ENCODE peak calls at places on chromosomes 13 and 19, in six cellular contexts. W is cardiac fibroblast, I is mucosa of gallbladder, M is T-cell, R is brain microvascular endothelial cell, L is T-helper 2 cell. S is an unnamed sample.

GRCh38 chr13:90447735-90448103 is 899.8 kb upstream of the MIR17HG start:
- DNase-seq in W (peak), I (no peak), M (no peak), R (peak), L (no peak), S (no peak)

GRCh38 chr19:43682824-43683661 is 13.1 kb upstream of the PLAUR start:
- DNase-seq in W (no peak), I (no peak), M (no peak), R (no peak), L (no peak), S (no peak)

GRCh38 chr13:94459116-94459515 is 20.4 kb downstream of the DCT start:
- DNase-seq in W (no peak), I (no peak), M (no peak), R (no peak), L (no peak), S (no peak)

GRCh38 chr13:47794963-47795362 is 206.1 kb downstream of the SUCLA2 start:
- DNase-seq in W (peak), I (no peak), M (no peak), R (peak), L (no peak), S (no peak)

GRCh38 chr19:47305309-47305751 is 4.3 kb upstream of the C5AR1 start:
- DNase-seq in W (peak), I (peak), M (peak), R (peak), L (peak), S (peak)

GRCh38 chr19:38692458-38693379 is 45.3 kb downstream of the ACTN4 start:
- DNase-seq in W (no peak), I (no peak), M (no peak), R (no peak), L (no peak), S (no peak)

GRCh38 chr13:27440408-27440807 is 10.0 kb downstream of the MTIF3 start:
- DNase-seq in W (no peak), I (no peak), M (no peak), R (no peak), L (no peak), S (no peak)

GRCh38 chr19:23916991-23917390 is 2.3 kb downstream of the ZNF726 start:
- DNase-seq in W (peak), I (no peak), M (no peak), R (peak), L (no peak), S (no peak)

GRCh38 chr13:76397413-76397812 is 488.8 kb downstream of the KCTD12 start:
- DNase-seq in W (no peak), I (no peak), M (no peak), R (no peak), L (no peak), S (peak)

GRCh38 chr19:51096473-51097165 is 11.6 kb downstream of the CTU1 start:
- DNase-seq in W (peak), I (no peak), M (no peak), R (no peak), L (no peak), S (no peak)

GRCh38 chr19:35141627-35142401 is 1.2 kb upstream of the FXYD7 start:
- DNase-seq in W (no peak), I (no peak), M (no peak), R (no peak), L (no peak), S (no peak)

GRCh38 chr13:80050252-80050651 is 290.7 kb downstream of the SPRY2 start:
- DNase-seq in W (peak), I (no peak), M (no peak), R (no peak), L (no peak), S (no peak)

GRCh38 chr19:46384396-46384795 is 29.0 kb downstream of the CCDC8 start:
- DNase-seq in W (no peak), I (no peak), M (no peak), R (no peak), L (no peak), S (no peak)

S was measured in immature natural killer cell.